ENCODE peak calls at places on chromosome 13, in seven cellular contexts. J is heart left ventricle, U is heart right ventricle, Q is lung, B is sigmoid colon, G is left ventricle myocardium inferior, R is ovary. V is an unnamed sample. For H3K4me1, the result is how much of the 10 kb centered on the place peaks cover.

GRCh38 chr13:85772379-85772778 is 26.8 kb downstream of the SLITRK6 start:
- DNase-seq in J (no peak), U (no peak), Q (no peak), B (no peak), G (no peak), R (no peak), V (no peak)

GRCh38 chr13:33927315-33927714 is 109.4 kb downstream of the RFC3 start:
- DNase-seq in J (no peak), U (no peak), Q (no peak), B (peak), G (no peak), R (no peak), V (peak)

GRCh38 chr13:111789420-111789819 is 277.5 kb upstream of the SOX1 start:
- DNase-seq in J (peak), U (no peak), Q (no peak), B (no peak), G (no peak), R (no peak), V (no peak)

GRCh38 chr13:98293570-98294142 is 116.6 kb upstream of the RNF113B start:
- DNase-seq in J (no peak), U (no peak), Q (no peak), B (no peak), G (no peak), R (no peak), V (no peak)

GRCh38 chr13:110116072-110116487 is 190.9 kb downstream of the COL4A1 start:
- DNase-seq in J (peak), U (peak), Q (peak), B (peak), G (peak), R (no peak), V (no peak)

GRCh38 chr13:26037302-26037701 is 14.5 kb downstream of the SHISA2 start:
- DNase-seq in J (no peak), U (no peak), Q (peak), B (no peak), G (no peak), R (no peak), V (no peak)

GRCh38 chr13:75514080-75515040 is 23.3 kb downstream of the COMMD6 start:
- DNase-seq in J (no peak), U (no peak), Q (no peak), B (no peak), G (no peak), R (no peak), V (no peak)

GRCh38 chr13:21176982-21177284 is 475 bp downstream of the MRPL57 start:
- DNase-seq in J (no peak), U (no peak), Q (no peak), B (no peak), G (no peak), R (no peak), V (no peak)

GRCh38 chr13:53254495-53254894 is 225.9 kb downstream of the OLFM4 start:
- DNase-seq in J (no peak), U (no peak), Q (no peak), B (no peak), G (no peak), R (no peak), V (no peak)

GRCh38 chr13:98022210-98022609 is 68.7 kb downstream of the IPO5 start:
- DNase-seq in J (no peak), U (no peak), Q (peak), B (no peak), G (no peak), R (no peak), V (no peak)

GRCh38 chr13:42035905-42036521 is 12.4 kb upstream of the DGKH start:
- DNase-seq in J (no peak), U (no peak), Q (no peak), B (no peak), G (no peak), R (no peak), V (no peak)

GRCh38 chr13:95536629-95537241 is 15.8 kb upstream of the CLDN10 start:
- DNase-seq in J (no peak), U (no peak), Q (no peak), B (no peak), G (no peak), R (no peak), V (no peak)

GRCh38 chr13:21976159-21976558 is 305.3 kb downstream of the FGF9 start:
- DNase-seq in J (no peak), U (no peak), Q (no peak), B (no peak), G (no peak), R (no peak), V (no peak)

GRCh38 chr13:40878321-40878720 is 88.9 kb downstream of the SLC25A15 start:
- DNase-seq in J (no peak), U (no peak), Q (no peak), B (no peak), G (no peak), R (no peak), V (no peak)

GRCh38 chr13:36057041-36057440 is 74.1 kb downstream of the DCLK1 start:
- DNase-seq in J (no peak), U (no peak), Q (no peak), B (no peak), G (no peak), R (no peak), V (no peak)

GRCh38 chr13:51534075-51534817 is 50.0 kb upstream of the WDFY2 start:
- DNase-seq in J (no peak), U (peak), Q (no peak), B (no peak), G (peak), R (no peak), V (no peak)

GRCh38 chr13:29901714-29902631 is 51.6 kb upstream of the UBL3 start:
- DNase-seq in J (no peak), U (no peak), Q (peak), B (no peak), G (peak), R (no peak), V (no peak)

GRCh38 chr13:111269508-111269907 is 50.9 kb upstream of the TEX29 start:
- DNase-seq in J (no peak), U (no peak), Q (no peak), B (no peak), G (no peak), R (no peak), V (no peak)

GRCh38 chr13:34391071-34391470 is 551.0 kb upstream of the NBEA start:
- DNase-seq in J (no peak), U (no peak), Q (no peak), B (no peak), G (no peak), R (no peak), V (no peak)

GRCh38 chr13:23903906-23904280 is 6.6 kb upstream of the C1QTNF9B start:
- DNase-seq in J (no peak), U (no peak), Q (no peak), B (no peak), G (no peak), R (no peak), V (no peak)

GRCh38 chr13:108561152-108561551 is 68.3 kb upstream of the MYO16 start:
- DNase-seq in J (no peak), U (no peak), Q (no peak), B (no peak), G (no peak), R (no peak), V (no peak)

GRCh38 chr13:111153279-111153976 is 38.3 kb downstream of the ARHGEF7 start:
- DNase-seq in J (peak), U (peak), Q (peak), B (peak), G (peak), R (peak), V (peak)

GRCh38 chr13:106520205-106521004 is 15.1 kb downstream of the EFNB2 start:
- DNase-seq in J (no peak), U (no peak), Q (no peak), B (no peak), G (no peak), R (no peak), V (no peak)

GRCh38 chr13:113209336-113209879 is at the start of gene CUL4A:
- DNase-seq in J (peak), U (peak), Q (peak), B (peak), G (peak), R (peak), V (peak)

GRCh38 chr13:113209880-113210421 is 538 bp downstream of the CUL4A start:
- DNase-seq in J (peak), U (peak), Q (peak), B (peak), G (peak), R (peak), V (peak)

GRCh38 chr13:113210834-113211233 is 1.4 kb downstream of the CUL4A start:
- DNase-seq in J (no peak), U (no peak), Q (no peak), B (no peak), G (no peak), R (no peak), V (no peak)

GRCh38 chr13:113208424-113209335 is at the start of gene PCID2:
- DNase-seq in J (peak), U (peak), Q (peak), B (peak), G (peak), R (peak), V (peak)

GRCh38 chr13:113211774-113212173 is 2.4 kb downstream of the CUL4A start:
- DNase-seq in J (peak), U (peak), Q (no peak), B (no peak), G (no peak), R (no peak), V (no peak)
- H3K4me3 ChIP-seq in J (no peak), U (no peak), Q (no peak), B (no peak), G (peak), R (no peak), V (no peak)

GRCh38 chr13:99751517-99752199 is 219.9 kb downstream of the ZIC5 start:
- DNase-seq in J (no peak), U (no peak), Q (no peak), B (no peak), G (no peak), R (no peak), V (no peak)

GRCh38 chr13:99750951-99751350 is 220.6 kb downstream of the ZIC5 start:
- DNase-seq in J (no peak), U (no peak), Q (no peak), B (no peak), G (no peak), R (no peak), V (no peak)

GRCh38 chr13:99749627-99750026 is 221.9 kb downstream of the ZIC5 start:
- DNase-seq in J (no peak), U (no peak), Q (no peak), B (no peak), G (no peak), R (no peak), V (no peak)

GRCh38 chr13:99743079-99743478 is 228.5 kb downstream of the ZIC5 start:
- DNase-seq in J (no peak), U (no peak), Q (no peak), B (no peak), G (no peak), R (no peak), V (no peak)

GRCh38 chr13:99746857-99747710 is 224.5 kb downstream of the ZIC5 start:
- DNase-seq in J (no peak), U (no peak), Q (no peak), B (no peak), G (no peak), R (no peak), V (no peak)
- H3K4me1 ChIP-seq in J (under half), U (under half), Q (under half), B (under half), G (under half), R (under half), V (under half)

GRCh38 chr13:90974249-90974954 is 373.1 kb upstream of the MIR17HG start:
- DNase-seq in J (no peak), U (no peak), Q (no peak), B (no peak), G (no peak), R (no peak), V (no peak)

GRCh38 chr13:90968510-90968909 is 379.0 kb upstream of the MIR17HG start:
- DNase-seq in J (no peak), U (no peak), Q (no peak), B (no peak), G (no peak), R (no peak), V (no peak)
- TF ChIP-seq CTCF in J (no peak), U (no peak), Q (no peak), B (no peak), G (peak), R (no peak), V (no peak)

GRCh38 chr13:49300716-49301589 is 53.2 kb downstream of the CDADC1 start:
- DNase-seq in J (peak), U (no peak), Q (peak), B (peak), G (no peak), R (no peak), V (peak)
- H3K4me3 ChIP-seq in J (peak), U (peak), Q (no peak), B (peak), G (peak), R (peak), V (peak)